ENCODE peak calls at places on chromosome 18, in four cellular contexts. R is SK-N-SH; U is CD4-positive, alpha-beta T cell; E is foreskin keratinocyte. V is an unnamed sample.

GRCh38 chr18:60385693-60386092 is 13.1 kb upstream of the MC4R start:
- DNase-seq in E (no peak), R (no peak), U (no peak), V (no peak)

GRCh38 chr18:2337552-2338141 is 233.7 kb downstream of the METTL4 start:
- DNase-seq in E (peak), R (peak), U (peak), V (no peak)

GRCh38 chr18:3103576-3103975 is 90.6 kb upstream of the LPIN2 start:
- DNase-seq in R (no peak), E (no peak), U (no peak), V (no peak)

GRCh38 chr18:78240091-78240490 is 739.5 kb upstream of the SALL3 start:
- DNase-seq in R (no peak), E (no peak), U (no peak), V (no peak)

GRCh38 chr18:48871391-48872166 is 79.2 kb downstream of the SMAD7 start:
- DNase-seq in R (no peak), U (no peak), E (no peak), V (no peak)

GRCh38 chr18:77103181-77103875 is 29.3 kb downstream of the MBP start:
- DNase-seq in R (no peak), U (no peak), E (no peak), V (no peak)

GRCh38 chr18:80229342-80229741 is 18.0 kb downstream of the PARD6G start:
- DNase-seq in E (no peak), U (no peak), R (no peak), V (no peak)

GRCh38 chr18:67966224-67966623 is 449.7 kb upstream of the DSEL start:
- DNase-seq in U (no peak), E (no peak), R (no peak), V (no peak)

GRCh38 chr18:28995319-28995718 is 818.4 kb upstream of the CDH2 start:
- DNase-seq in E (peak), U (no peak), R (peak), V (no peak)

GRCh38 chr18:7822435-7823425 is 255.6 kb downstream of the PTPRM start:
- DNase-seq in E (no peak), U (no peak), R (no peak), V (no peak)

GRCh38 chr18:56139792-56140254 is 498.6 kb downstream of the TXNL1 start:
- DNase-seq in U (no peak), R (no peak), E (peak), V (no peak)

GRCh38 chr18:32368170-32368569 is 102.5 kb downstream of the GAREM1 start:
- DNase-seq in U (no peak), E (no peak), R (no peak), V (no peak)

GRCh38 chr18:47113796-47114540 is 36.3 kb downstream of the HDHD2 start:
- DNase-seq in R (no peak), E (no peak), U (no peak), V (no peak)

GRCh38 chr18:79418642-79419041 is 22.9 kb downstream of the NFATC1 start:
- DNase-seq in U (no peak), R (no peak), E (no peak), V (no peak)

GRCh38 chr18:29198834-29199233 is 1021.9 kb upstream of the CDH2 start:
- DNase-seq in U (no peak), R (no peak), E (no peak), V (no peak)

GRCh38 chr18:56652802-56653201 is 1.6 kb downstream of the WDR7 start:
- DNase-seq in U (no peak), E (no peak), R (no peak), V (no peak)

GRCh38 chr18:77608807-77609206 is 359.2 kb downstream of the GALR1 start:
- DNase-seq in U (no peak), R (no peak), E (no peak), V (no peak)

GRCh38 chr18:80157708-80158343 is 48.8 kb downstream of the ADNP2 start:
- DNase-seq in E (peak), R (peak), U (peak), V (no peak)

GRCh38 chr18:48992791-48993555 is 42.2 kb upstream of the SMAD7 start:
- DNase-seq in E (no peak), R (no peak), U (no peak), V (no peak)

GRCh38 chr18:37540424-37541121 is 25.0 kb downstream of the CELF4 start:
- DNase-seq in R (peak), U (no peak), E (no peak), V (no peak)

GRCh38 chr18:79418236-79418635 is 22.5 kb downstream of the NFATC1 start:
- DNase-seq in U (no peak), E (no peak), R (no peak), V (no peak)

GRCh38 chr18:26864658-26865057 is 849 bp downstream of the AQP4 start:
- DNase-seq in E (no peak), U (no peak), R (no peak), V (no peak)

GRCh38 chr18:78559584-78559983 is 420.0 kb upstream of the SALL3 start:
- DNase-seq in R (no peak), E (no peak), U (no peak), V (no peak)

GRCh38 chr18:43034683-43035500 is 80.6 kb downstream of the RIT2 start:
- DNase-seq in R (no peak), E (peak), U (no peak), V (peak)

GRCh38 chr18:50880108-50880465 is 1.2 kb downstream of the ME2 start:
- DNase-seq in E (no peak), R (peak), U (no peak), V (no peak)

GRCh38 chr18:60570172-60570571 is 197.6 kb upstream of the MC4R start:
- DNase-seq in U (no peak), R (no peak), E (no peak), V (no peak)

GRCh38 chr18:52156166-52156565 is 183.8 kb upstream of the DCC start:
- DNase-seq in U (no peak), R (no peak), E (peak), V (no peak)

GRCh38 chr18:78242796-78243195 is 736.8 kb upstream of the SALL3 start:
- DNase-seq in E (no peak), U (no peak), R (no peak), V (no peak)

GRCh38 chr18:33440011-33440383 is 524 bp downstream of the CCDC178 start:
- DNase-seq in U (no peak), R (peak), E (peak), V (no peak)

GRCh38 chr18:24266124-24266523 is 127.3 kb downstream of the CABYR start:
- DNase-seq in R (no peak), U (no peak), E (no peak), V (no peak)
- H3K27ac ChIP-seq in R (no peak), U (no peak), E (no peak), V (no peak)

DNA sequence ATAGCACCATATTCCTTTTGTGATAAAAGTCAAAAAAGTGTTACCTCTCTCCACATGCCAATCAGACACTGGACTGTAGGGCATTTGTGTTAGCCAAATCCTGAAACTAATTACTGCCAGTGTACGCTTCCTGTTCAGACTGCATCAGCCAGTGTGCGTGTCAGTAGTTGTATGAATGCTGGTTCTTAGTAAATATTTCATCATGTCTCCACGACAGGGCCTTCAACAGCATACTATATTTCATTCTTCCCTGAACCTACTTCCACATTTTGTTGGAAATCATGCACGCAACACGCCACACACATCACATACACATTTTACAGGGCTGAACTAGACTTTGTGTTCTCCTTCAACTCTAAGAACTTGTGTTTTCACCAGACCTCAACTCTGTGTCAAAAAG is 77.5 kb downstream of the EPB41L3 start:
- DNase-seq in U (no peak), R (no peak), E (no peak), V (no peak)
- H3K27ac ChIP-seq in U (no peak), R (no peak), E (no peak), V (no peak)

DNA sequence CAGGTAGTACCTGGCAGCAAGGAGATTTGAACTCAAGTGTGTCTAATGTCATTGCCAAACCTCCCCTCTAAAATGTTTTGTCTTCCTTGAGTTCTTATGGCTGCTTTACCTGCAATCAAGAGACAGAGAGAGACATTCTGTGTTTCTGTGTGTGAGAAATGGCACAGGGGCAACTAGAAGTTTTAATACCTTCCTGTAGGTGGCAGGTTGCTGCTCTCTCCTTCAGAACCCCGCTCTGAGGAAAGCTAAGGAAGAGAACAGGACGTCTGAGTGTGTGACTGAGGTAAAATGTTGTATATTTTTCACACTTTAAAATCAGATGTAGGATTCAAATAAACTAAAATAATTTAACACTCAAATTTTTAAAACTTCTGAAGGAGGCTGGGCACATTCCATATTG is 19.2 kb downstream of the DTNA start:
- DNase-seq in E (peak), R (peak), U (no peak), V (no peak)
- H3K27ac ChIP-seq in E (no peak), R (no peak), U (no peak), V (no peak)

DNA sequence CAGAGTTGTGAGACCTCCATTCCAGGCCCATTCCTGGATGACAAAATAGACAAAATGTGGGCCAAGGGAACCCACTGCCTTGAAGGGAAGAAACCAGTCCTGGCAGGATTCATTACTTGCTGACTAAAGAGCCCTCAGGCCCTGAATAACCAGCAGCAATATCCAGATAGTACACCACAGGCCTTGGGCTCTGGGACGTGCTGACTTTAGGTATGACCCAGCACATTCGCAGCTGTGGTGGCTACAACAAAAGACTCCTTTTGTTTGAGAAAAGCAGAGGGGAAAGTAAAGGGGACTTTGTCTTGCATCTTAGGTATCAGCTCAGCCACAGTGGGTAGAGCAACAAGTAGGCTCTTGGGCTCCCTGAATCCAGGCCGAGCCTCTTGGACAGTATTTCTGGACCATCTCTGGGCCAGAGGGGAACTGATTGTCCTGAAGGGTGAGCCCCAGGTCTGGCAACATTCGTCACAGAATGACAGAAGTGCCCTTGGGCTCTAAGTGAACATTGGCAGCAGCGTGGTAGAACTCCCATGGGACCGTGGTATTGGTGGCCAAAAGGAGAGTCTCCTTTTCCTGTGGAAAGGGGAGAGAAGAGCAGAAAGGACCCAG is 89.9 kb upstream of the CD226 start:
- DNase-seq in E (peak), R (no peak), U (no peak), V (no peak)
- H3K27ac ChIP-seq in E (no peak), R (no peak), U (no peak), V (peak)

DNA sequence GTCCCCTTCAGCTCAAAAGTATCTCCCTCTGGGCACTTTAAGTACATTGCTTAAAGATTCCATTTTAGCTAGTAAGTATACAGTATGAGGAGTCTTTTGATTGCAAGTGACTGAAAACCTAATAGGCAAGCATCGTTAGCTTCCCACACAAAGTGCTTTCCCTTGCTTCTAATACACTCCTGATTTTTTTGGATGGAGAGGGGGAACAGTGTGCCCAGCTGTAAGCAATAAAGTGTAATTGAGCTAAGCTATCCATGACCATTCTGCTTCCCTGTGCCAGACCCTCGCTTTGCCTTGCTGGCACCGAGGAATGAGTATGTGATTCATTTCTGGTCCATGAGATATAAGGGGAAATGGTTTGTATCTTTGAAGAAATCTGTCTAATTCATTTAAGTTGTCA is 3.8 kb upstream of the ZNF24 start:
- DNase-seq in R (no peak), E (no peak), U (no peak), V (no peak)
- H3K27ac ChIP-seq in R (no peak), E (no peak), U (no peak), V (no peak)

GRCh38 chr18:11368020-11368419 is 218.7 kb upstream of the PIEZO2 start:
- DNase-seq in E (no peak), R (no peak), U (no peak), V (no peak)

GRCh38 chr18:11362856-11363255 is 213.5 kb upstream of the PIEZO2 start:
- DNase-seq in U (no peak), E (no peak), R (no peak), V (no peak)

GRCh38 chr18:11366410-11366809 is 217.0 kb upstream of the PIEZO2 start:
- DNase-seq in R (no peak), E (no peak), U (no peak), V (no peak)
- H3K27ac ChIP-seq in R (peak), E (no peak), U (no peak), V (no peak)

DNA sequence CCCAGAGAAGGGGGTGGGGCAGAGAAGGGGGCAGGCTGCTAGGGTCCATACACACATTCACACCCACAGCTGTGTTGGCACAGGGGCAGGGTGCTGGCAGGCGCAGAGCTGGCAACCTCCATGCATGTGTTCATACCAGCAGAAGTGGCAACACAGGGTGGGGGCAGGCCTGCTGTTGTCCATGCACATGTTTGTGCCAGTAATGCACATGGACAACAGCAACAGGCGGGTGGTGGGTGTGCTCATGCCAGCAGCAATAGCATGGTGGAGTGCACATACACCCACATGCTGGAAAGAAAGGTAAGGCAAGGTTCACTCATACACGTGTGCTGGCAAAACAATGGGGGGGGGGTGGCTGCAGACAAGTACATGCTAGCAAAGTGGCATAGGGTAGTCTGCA is 54.7 kb downstream of the FBXO15 start:
- DNase-seq in U (no peak), E (no peak), R (no peak), V (no peak)
- H3K27ac ChIP-seq in U (no peak), E (no peak), R (no peak), V (no peak)

V was measured in epithelial cell of prostate.